ENCODE peak calls at places on chromosomes 11 and 22, in four cellular contexts. S is CD8-positive, alpha-beta T cell; Z is heart left ventricle; T is aorta. H is an unnamed sample.

GRCh38 chr11:110298298-110298765 is 1.9 kb upstream of the RDX start:
- DNase-seq in S (no peak), Z (no peak), T (no peak), H (no peak)

GRCh38 chr11:126654886-126655806 is 299.7 kb downstream of the ST3GAL4 start:
- DNase-seq in S (no peak), Z (no peak), T (no peak), H (no peak)

GRCh38 chr22:47659467-47660302 is 897.2 kb downstream of the TBC1D22A start:
- DNase-seq in S (no peak), Z (no peak), T (no peak), H (no peak)

GRCh38 chr11:19279455-19279854 is 38.7 kb upstream of the E2F8 start:
- DNase-seq in S (no peak), Z (no peak), T (no peak), H (no peak)

GRCh38 chr11:77470504-77470903 is 3.4 kb downstream of the PAK1 start:
- DNase-seq in S (no peak), Z (no peak), T (no peak), H (no peak)

GRCh38 chr11:33564856-33565453 is 135.7 kb downstream of the C11orf91 start:
- DNase-seq in S (no peak), Z (no peak), T (no peak), H (no peak)

GRCh38 chr22:49040111-49040510 is 787.6 kb downstream of the BRD1 start:
- DNase-seq in S (no peak), Z (no peak), T (peak; percentile 66), H (no peak)

GRCh38 chr11:35347173-35347878 is 72.0 kb downstream of the SLC1A2 start:
- DNase-seq in S (no peak), Z (no peak), T (no peak), H (no peak)

GRCh38 chr11:98874050-98874449 is 146.7 kb upstream of the CNTN5 start:
- DNase-seq in S (no peak), Z (no peak), T (no peak), H (no peak)

GRCh38 chr22:21942407-21942895 is 10.2 kb downstream of the PPM1F start:
- DNase-seq in S (no peak), Z (peak; percentile 95), T (peak; percentile 91), H (peak; percentile 83)

GRCh38 chr11:70700871-70701270 is 302.5 kb downstream of the CTTN start:
- DNase-seq in S (no peak), Z (no peak), T (no peak), H (no peak)

GRCh38 chr11:116342148-116342547 is 430.6 kb downstream of the BUD13 start:
- DNase-seq in S (no peak), Z (no peak), T (no peak), H (no peak)

GRCh38 chr11:86670179-86670578 is 2.2 kb downstream of the ME3 start:
- DNase-seq in S (no peak), Z (no peak), T (no peak), H (no peak)

GRCh38 chr11:103529217-103529684 is 420.0 kb downstream of the DYNC2H1 start:
- DNase-seq in S (no peak), Z (no peak), T (no peak), H (no peak)

GRCh38 chr22:43200031-43200430 is 13.1 kb upstream of the TTLL12 start:
- DNase-seq in S (no peak), Z (no peak), T (no peak), H (no peak)

GRCh38 chr22:17884084-17884483 is 109.8 kb upstream of the BID start:
- DNase-seq in S (no peak), Z (no peak), T (no peak), H (peak; percentile 91)

GRCh38 chr11:130403301-130403804 is 25.1 kb downstream of the ADAMTS8 start:
- DNase-seq in S (no peak), Z (peak; percentile 83), T (peak; percentile 89), H (no peak)

GRCh38 chr11:112316971-112317370 is 56.3 kb upstream of the PLET1 start:
- DNase-seq in S (no peak), Z (no peak), T (no peak), H (no peak)

GRCh38 chr22:45112136-45112879 is 51.4 kb upstream of the NUP50 start:
- DNase-seq in S (no peak), Z (no peak), T (no peak), H (no peak)

GRCh38 chr11:104731890-104732289 is 166.4 kb downstream of the CASP12 start:
- DNase-seq in S (no peak), Z (no peak), T (no peak), H (no peak)

GRCh38 chr22:42490244-42490832 is 29.3 kb downstream of the RRP7A start:
- DNase-seq in S (no peak), Z (no peak), T (no peak), H (no peak)

GRCh38 chr11:66970808-66971442 is 4.2 kb upstream of the C11orf86 start:
- DNase-seq in S (no peak), Z (no peak), T (peak; percentile 78), H (peak; percentile 83)

GRCh38 chr22:35349704-35350538 is 31.0 kb upstream of the HMOX1 start:
- DNase-seq in S (no peak), Z (no peak), T (peak; percentile 74), H (peak; percentile 59)

GRCh38 chr11:33545941-33546340 is 154.7 kb downstream of the C11orf91 start:
- DNase-seq in S (no peak), Z (no peak), T (no peak), H (no peak)

GRCh38 chr22:25351631-25352293 is 132.3 kb downstream of the CRYBB2 start:
- DNase-seq in S (no peak), Z (no peak), T (no peak), H (no peak)

GRCh38 chr11:124481365-124482323 is 36.1 kb upstream of the OR8B8 start:
- DNase-seq in S (no peak), Z (peak; percentile 36), T (no peak), H (no peak)

GRCh38 chr11:126061707-126062678 is 673 bp downstream of the CDON start:
- DNase-seq in S (no peak), Z (peak; percentile 43), T (peak; percentile 84), H (peak; percentile 67)

DNA sequence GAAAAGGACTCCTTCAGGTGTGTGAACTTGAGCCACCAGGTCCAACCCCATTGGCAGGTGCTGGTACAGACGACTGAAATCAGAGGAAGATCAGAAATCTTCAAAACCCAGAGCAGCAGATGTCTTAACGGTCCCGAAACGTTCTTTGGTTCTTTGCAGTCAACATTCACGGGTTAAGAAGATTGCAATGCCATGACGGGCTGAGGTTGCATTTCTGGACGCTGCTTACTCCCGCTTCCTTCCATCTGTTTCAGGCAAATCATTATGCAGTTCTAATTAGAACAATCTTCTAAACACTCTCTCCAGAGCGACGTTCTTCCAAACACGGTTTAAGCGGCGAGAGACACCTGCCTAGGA is 504 bp upstream of the LUZP2 start:
- DNase-seq in S (no peak), Z (no peak), T (no peak), H (no peak)
- H3K4me3 ChIP-seq in S (no peak overlapping the region), Z (peak overlapping the region; percentile 36), T (no peak overlapping the region), H (peak overlapping the region; percentile 6)

GRCh38 chr11:5892908-5893307 is at the start of gene OR52E5:
- DNase-seq in S (no peak), Z (no peak), T (no peak), H (no peak)
- H3K4me1 ChIP-seq in S (no peaks in the 10 kb centered on the region), Z (no peaks in the 10 kb centered on the region), T (no peaks in the 10 kb centered on the region), H (no peaks in the 10 kb centered on the region)

GRCh38 chr11:15107730-15108515 is 6.8 kb upstream of the INSC start:
- DNase-seq in S (no peak), Z (no peak), T (no peak), H (no peak)

GRCh38 chr11:15109602-15110001 is 5.1 kb upstream of the INSC start:
- DNase-seq in S (no peak), Z (no peak), T (no peak), H (no peak)

GRCh38 chr11:15108592-15109130 is 6.1 kb upstream of the INSC start:
- DNase-seq in S (no peak), Z (no peak), T (no peak), H (no peak)

GRCh38 chr11:15104166-15104565 is 10.6 kb upstream of the INSC start:
- DNase-seq in S (no peak), Z (no peak), T (no peak), H (no peak)

DNA sequence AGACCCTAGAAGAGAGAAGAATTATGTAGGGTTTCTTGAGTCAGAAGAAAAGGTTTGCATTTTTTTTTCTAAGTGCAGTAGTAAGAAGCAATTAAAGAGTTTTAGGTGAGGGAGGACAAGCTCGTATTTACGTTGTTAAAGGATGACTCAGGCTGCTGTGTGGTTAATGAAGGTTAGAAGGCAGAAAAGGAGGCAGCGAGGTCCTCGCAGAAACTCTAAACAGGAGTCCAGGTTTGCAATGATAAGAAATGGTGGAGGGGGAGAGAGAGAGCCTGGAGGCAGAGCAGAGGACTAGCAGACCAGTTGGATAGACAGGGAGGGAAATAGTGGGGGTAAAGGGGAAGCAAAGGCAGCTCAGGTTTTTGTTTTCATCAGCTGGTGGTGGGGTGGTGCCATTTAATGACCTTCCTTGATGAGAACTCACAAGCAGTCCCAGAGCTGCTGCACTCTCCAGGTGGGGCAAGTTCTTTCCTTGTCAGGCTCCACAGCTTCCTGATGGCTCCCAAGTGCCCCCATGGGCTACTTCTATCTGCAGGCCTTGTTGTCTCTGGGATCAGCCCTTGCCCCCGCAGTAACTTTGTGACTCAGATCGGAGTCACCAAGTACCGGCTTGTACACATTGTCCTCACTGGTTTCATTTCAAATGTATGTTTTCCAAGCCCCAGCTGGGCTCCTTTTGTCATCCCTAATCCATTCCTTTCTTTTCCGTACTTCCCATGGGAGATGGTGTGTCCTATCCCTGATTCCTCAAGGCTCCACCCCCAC is 8.3 kb upstream of the INSC start:
- DNase-seq in S (no peak), Z (no peak), T (no peak), H (no peak)
- H3K4me3 ChIP-seq in S (no peak overlapping the region), Z (no peak overlapping the region), T (no peak overlapping the region), H (no peak overlapping the region)

DNA sequence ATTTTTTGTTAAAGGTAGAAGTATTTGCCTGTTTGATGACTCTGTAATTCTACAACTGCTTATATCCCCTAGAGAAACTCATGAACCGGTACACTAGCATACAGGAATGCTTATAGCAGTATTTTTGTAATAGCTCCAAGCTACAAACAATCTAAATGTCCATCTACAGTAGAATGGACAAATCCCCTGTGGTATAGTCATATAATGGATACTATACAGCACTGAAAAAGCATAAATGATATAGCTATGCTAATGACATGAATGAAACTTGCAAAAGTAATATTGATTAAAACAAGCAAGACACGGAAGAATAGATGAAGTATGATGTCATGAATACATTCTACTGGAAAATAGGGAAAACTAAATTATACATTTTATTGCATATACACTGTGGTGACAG is 142.9 kb downstream of the CEP164 start:
- DNase-seq in S (no peak), Z (no peak), T (no peak), H (no peak)
- H3K4me1 ChIP-seq in S (no peaks in the 10 kb centered on the region), Z (no peaks in the 10 kb centered on the region), T (no peaks in the 10 kb centered on the region), H (no peaks in the 10 kb centered on the region)

DNA sequence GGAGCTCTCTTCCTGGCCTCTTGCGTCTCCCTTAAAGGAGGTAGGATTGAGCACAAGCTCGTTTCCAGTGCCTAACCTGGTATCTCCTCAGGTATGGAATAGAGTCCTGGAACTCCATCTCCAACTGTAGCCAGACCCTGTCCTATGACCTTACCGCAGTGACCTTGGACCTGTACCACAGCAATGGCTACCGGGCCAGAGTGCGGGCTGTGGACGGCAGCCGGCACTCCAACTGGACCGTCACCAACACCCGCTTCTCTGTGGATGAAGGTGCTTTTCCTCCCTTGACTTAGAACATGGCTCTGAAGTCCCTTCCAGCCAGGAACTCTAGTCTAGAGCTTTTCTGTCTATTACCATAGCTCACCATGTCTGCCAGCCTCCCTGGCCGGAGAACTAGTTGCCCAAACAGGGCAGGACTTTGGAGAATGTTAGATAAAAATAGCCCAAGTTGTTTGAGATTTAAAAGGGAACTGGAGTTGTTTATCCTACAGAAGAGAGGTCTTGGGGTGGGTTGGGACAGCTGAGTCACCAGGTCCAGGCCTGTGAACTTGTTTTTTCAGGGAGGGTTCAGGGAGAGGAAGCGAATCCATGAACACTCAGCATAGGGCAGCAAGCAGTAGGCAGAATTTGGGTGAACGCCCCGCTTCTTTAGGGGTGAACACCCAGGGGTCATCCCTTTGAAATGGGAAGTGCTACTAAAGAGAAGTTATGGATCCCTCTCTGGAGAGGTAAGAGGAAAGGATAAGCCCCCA is 3.3 kb downstream of the IL10RA start:
- DNase-seq in S (no peak), Z (no peak), T (no peak), H (no peak)
- H3K4me3 ChIP-seq in S (peak overlapping the region; percentile 81), Z (peak overlapping the region; percentile 55), T (no peak overlapping the region), H (peak overlapping the region; percentile 3)

H was measured in right lobe of liver.